ENCODE peak calls at places on chromosomes 16 and 17, in nine cellular contexts. M is neural progenitor cell, O is GM23248, J is hepatocyte, F is OCI-LY7, X is MM.1S, R is SK-N-SH, C is HCT116, V is PC-3. Z is an unnamed sample. For H3K4me1, the result is how much of the 10 kb centered on the place peaks cover.

GRCh38 chr17:58363457-58364185 is 11.6 kb upstream of the SUPT4H1 start:
- DNase-seq in M (no peak), O (no peak), J (no peak), F (no peak), X (no peak), R (no peak), C (no peak), V (no peak), Z (no peak)

GRCh38 chr17:8294361-8294760 is 839 bp downstream of the SLC25A35 start:
- DNase-seq in M (no peak), O (no peak), J (no peak), F (no peak), X (no peak), R (no peak), C (no peak), V (no peak), Z (no peak)

GRCh38 chr17:3802461-3803307 is 1.7 kb upstream of the ITGAE start:
- DNase-seq in M (no peak), O (peak), J (peak), F (no peak), X (no peak), R (no peak), C (no peak), V (peak), Z (no peak)

GRCh38 chr16:48498761-48499600 is 111.0 kb downstream of the N4BP1 start:
- DNase-seq in M (no peak), O (peak), J (peak), F (no peak), X (no peak), R (no peak), C (no peak), V (peak), Z (peak)

GRCh38 chr17:70804161-70804560 is 634.8 kb downstream of the KCNJ2 start:
- DNase-seq in M (no peak), O (peak), J (no peak), F (no peak), X (no peak), R (no peak), C (no peak), V (peak), Z (no peak)

GRCh38 chr17:72422505-72423285 is 301.9 kb downstream of the SOX9 start:
- DNase-seq in M (no peak), O (peak), J (peak), F (peak), X (peak), R (peak), C (peak), V (peak), Z (no peak)

GRCh38 chr16:31703526-31704128 is 170.0 kb upstream of the ZNF267 start:
- DNase-seq in M (no peak), O (no peak), J (no peak), F (no peak), X (no peak), R (no peak), C (no peak), V (no peak), Z (no peak)

GRCh38 chr17:27975146-27976011 is 67.1 kb upstream of the NLK start:
- DNase-seq in M (no peak), O (peak), J (no peak), F (no peak), X (no peak), R (no peak), C (no peak), V (peak), Z (no peak)

GRCh38 chr17:28540231-28540630 is 12.2 kb downstream of the UNC119 start:
- DNase-seq in M (no peak), O (no peak), J (no peak), F (no peak), X (no peak), R (peak), C (no peak), V (no peak), Z (no peak)

GRCh38 chr16:4679854-4680636 is 13.3 kb upstream of the NUDT16L1 start:
- DNase-seq in M (no peak), O (peak), J (no peak), F (no peak), X (no peak), R (no peak), C (no peak), V (peak), Z (no peak)

GRCh38 chr16:29836623-29837022 is 16.4 kb downstream of the MVP start:
- DNase-seq in M (no peak), O (no peak), J (no peak), F (no peak), X (no peak), R (no peak), C (no peak), V (no peak), Z (no peak)

GRCh38 chr17:79617304-79617703 is 6.5 kb upstream of the RBFOX3 start:
- DNase-seq in M (no peak), O (no peak), J (no peak), F (no peak), X (no peak), R (no peak), C (no peak), V (no peak), Z (no peak)

GRCh38 chr17:36092228-36092627 is 2.3 kb upstream of the CCL3 start:
- DNase-seq in M (no peak), O (no peak), J (no peak), F (no peak), X (peak), R (no peak), C (no peak), V (no peak), Z (no peak)

GRCh38 chr17:78517421-78517820 is 59.8 kb downstream of the DNAH17 start:
- DNase-seq in M (no peak), O (no peak), J (no peak), F (no peak), X (no peak), R (peak), C (no peak), V (no peak), Z (no peak)

GRCh38 chr17:2062571-2063183 is 7.8 kb downstream of the HIC1 start:
- DNase-seq in M (no peak), O (peak), J (no peak), F (no peak), X (no peak), R (no peak), C (no peak), V (no peak), Z (peak)

GRCh38 chr16:48354877-48355585 is 30.2 kb downstream of the SIAH1 start:
- DNase-seq in M (no peak), O (no peak), J (no peak), F (no peak), X (no peak), R (no peak), C (no peak), V (no peak), Z (no peak)

GRCh38 chr17:27871407-27871806 is 21.8 kb downstream of the LYRM9 start:
- DNase-seq in M (no peak), O (no peak), J (no peak), F (no peak), X (no peak), R (no peak), C (no peak), V (no peak), Z (no peak)

GRCh38 chr16:89325861-89326471 is 108.5 kb downstream of the ZNF778 start:
- DNase-seq in M (no peak), O (peak), J (peak), F (peak), X (peak), R (no peak), C (no peak), V (peak), Z (no peak)

GRCh38 chr16:17357302-17358062 is 113.3 kb downstream of the XYLT1 start:
- DNase-seq in M (no peak), O (no peak), J (no peak), F (no peak), X (no peak), R (no peak), C (no peak), V (no peak), Z (no peak)

GRCh38 chr16:17356243-17356933 is 114.4 kb downstream of the XYLT1 start:
- DNase-seq in M (no peak), O (no peak), J (no peak), F (no peak), X (no peak), R (no peak), C (no peak), V (no peak), Z (no peak)

GRCh38 chr16:17358846-17359245 is 111.9 kb downstream of the XYLT1 start:
- DNase-seq in M (peak), O (peak), J (no peak), F (no peak), X (no peak), R (no peak), C (no peak), V (no peak), Z (no peak)

GRCh38 chr16:17359778-17360177 is 111.0 kb downstream of the XYLT1 start:
- DNase-seq in M (no peak), O (peak), J (no peak), F (peak), X (no peak), R (peak), C (no peak), V (no peak), Z (no peak)

DNA sequence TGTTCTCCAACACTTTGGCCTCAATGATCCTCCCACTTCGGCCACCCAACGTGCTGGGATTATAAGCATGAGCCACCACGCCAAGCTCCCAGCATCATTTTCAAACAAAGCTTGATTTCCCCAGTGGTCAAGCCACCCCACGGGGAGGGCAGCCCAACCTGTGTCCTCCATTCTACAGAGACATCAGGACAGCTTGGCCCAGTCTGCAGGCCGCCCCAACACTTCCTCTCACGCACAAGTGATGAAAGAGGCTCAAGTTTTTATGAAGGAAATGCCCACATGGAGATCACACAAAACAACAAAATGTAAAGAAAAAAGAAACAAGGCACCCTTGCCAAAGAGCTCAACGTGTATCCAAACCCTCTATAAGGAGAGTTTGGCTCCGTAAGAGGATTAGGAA is 112.4 kb downstream of the XYLT1 start:
- DNase-seq in M (no peak), O (no peak), J (no peak), F (no peak), X (no peak), R (no peak), C (no peak), V (no peak), Z (no peak)
- H3K4me1 ChIP-seq in M (under half), O (under half), J (under half), F (under half), X (under half), R (under half), C (under half), V (under half), Z (under half)

GRCh38 chr17:41149652-41149985 is at the start of gene KRTAP4-5:
- DNase-seq in M (no peak), O (no peak), J (no peak), F (no peak), X (no peak), R (no peak), C (no peak), V (no peak), Z (no peak)
- H3K27ac ChIP-seq in M (no peak), O (no peak), J (no peak), F (no peak), X (no peak), R (no peak), C (no peak), V (no peak), Z (no peak)

DNA sequence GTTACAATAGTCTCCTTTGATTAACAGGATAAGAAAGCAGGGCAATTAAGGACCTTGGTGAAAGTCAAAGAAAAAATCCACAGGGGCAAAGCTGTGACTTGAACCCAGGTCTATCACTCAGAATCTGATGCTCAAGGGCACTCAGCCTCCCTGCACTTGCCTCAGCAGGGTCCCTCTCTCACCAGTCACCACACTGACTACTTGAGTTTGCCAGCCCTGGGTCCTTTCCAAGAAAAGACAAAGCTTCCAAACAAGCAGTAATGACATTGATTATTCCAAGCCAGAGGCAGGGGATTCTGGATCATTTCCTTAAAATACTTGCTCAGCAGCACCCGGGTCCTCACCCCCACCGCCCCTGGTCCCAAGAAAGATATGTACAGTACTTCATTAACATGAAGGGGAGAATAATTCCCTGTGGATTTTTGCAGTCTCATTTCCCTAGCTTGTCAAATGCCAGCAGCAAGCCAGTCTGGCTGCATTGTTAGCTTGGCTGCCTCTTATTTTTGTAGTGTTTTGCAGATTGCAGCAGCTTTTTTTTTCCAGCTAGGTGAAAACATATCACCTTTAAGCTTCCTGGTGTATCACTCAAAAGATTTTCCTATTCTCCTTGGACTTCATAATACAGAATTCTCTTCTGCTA is 83.2 kb upstream of the GNAO1 start:
- DNase-seq in M (no peak), O (no peak), J (no peak), F (no peak), X (no peak), R (no peak), C (no peak), V (no peak), Z (no peak)
- TF ChIP-seq EZH2phosphoT487 in M (no peak), O (no peak), J (no peak), F (no peak), X (no peak), R (no peak), C (no peak), V (no peak), Z (no peak)

GRCh38 chr16:2786061-2786825 is 1.1 kb downstream of the PRSS33 start:
- DNase-seq in M (no peak), O (no peak), J (no peak), F (no peak), X (no peak), R (no peak), C (no peak), V (no peak), Z (no peak)

GRCh38 chr16:2787961-2788360 is 601 bp upstream of the PRSS33 start:
- DNase-seq in M (no peak), O (no peak), J (no peak), F (no peak), X (no peak), R (no peak), C (no peak), V (no peak), Z (no peak)

GRCh38 chr16:2785101-2785991 is 2.0 kb downstream of the PRSS33 start:
- DNase-seq in M (no peak), O (no peak), J (no peak), F (no peak), X (no peak), R (peak), C (no peak), V (no peak), Z (peak)

GRCh38 chr16:2787406-2787805 is at the start of gene PRSS33:
- DNase-seq in M (peak), O (no peak), J (no peak), F (no peak), X (no peak), R (no peak), C (no peak), V (no peak), Z (no peak)

DNA sequence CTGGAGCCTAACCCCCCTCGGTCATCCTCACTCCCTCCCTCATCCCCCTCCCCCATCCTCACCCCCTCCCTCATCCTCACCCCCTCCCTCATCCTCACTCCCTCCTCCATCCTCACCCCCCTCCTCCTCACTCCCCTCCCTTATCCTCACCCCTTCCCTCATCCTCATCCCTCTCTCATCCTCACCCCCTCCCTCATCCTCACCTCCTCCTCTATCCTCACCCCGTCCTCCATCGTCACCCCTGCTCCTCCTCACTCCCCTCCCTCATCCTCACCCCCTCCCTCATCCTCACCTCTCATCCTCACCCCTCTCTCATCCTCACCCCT is 571 bp downstream of the PRSS33 start:
- DNase-seq in M (no peak), O (no peak), J (no peak), F (no peak), X (no peak), R (no peak), C (no peak), V (no peak), Z (no peak)
- H3K4me1 ChIP-seq in M (under half), O (under half), J (under half), F (under half), X (under half), R (under half), C (under half), V (under half), Z (under half)

GRCh38 chr17:17042381-17042736 is at the start of gene MPRIP:
- DNase-seq in M (no peak), O (no peak), J (no peak), F (no peak), X (no peak), R (no peak), C (no peak), V (no peak), Z (no peak)

GRCh38 chr17:17039911-17040310 is 2.3 kb upstream of the MPRIP start:
- DNase-seq in M (no peak), O (no peak), J (no peak), F (no peak), X (no peak), R (no peak), C (no peak), V (no peak), Z (no peak)

GRCh38 chr17:17041018-17041521 is 1.2 kb upstream of the MPRIP start:
- DNase-seq in M (no peak), O (peak), J (peak), F (no peak), X (no peak), R (no peak), C (no peak), V (peak), Z (no peak)

GRCh38 chr17:17042851-17043667 is 802 bp downstream of the MPRIP start:
- DNase-seq in M (peak), O (peak), J (no peak), F (peak), X (peak), R (no peak), C (no peak), V (peak), Z (peak)

DNA sequence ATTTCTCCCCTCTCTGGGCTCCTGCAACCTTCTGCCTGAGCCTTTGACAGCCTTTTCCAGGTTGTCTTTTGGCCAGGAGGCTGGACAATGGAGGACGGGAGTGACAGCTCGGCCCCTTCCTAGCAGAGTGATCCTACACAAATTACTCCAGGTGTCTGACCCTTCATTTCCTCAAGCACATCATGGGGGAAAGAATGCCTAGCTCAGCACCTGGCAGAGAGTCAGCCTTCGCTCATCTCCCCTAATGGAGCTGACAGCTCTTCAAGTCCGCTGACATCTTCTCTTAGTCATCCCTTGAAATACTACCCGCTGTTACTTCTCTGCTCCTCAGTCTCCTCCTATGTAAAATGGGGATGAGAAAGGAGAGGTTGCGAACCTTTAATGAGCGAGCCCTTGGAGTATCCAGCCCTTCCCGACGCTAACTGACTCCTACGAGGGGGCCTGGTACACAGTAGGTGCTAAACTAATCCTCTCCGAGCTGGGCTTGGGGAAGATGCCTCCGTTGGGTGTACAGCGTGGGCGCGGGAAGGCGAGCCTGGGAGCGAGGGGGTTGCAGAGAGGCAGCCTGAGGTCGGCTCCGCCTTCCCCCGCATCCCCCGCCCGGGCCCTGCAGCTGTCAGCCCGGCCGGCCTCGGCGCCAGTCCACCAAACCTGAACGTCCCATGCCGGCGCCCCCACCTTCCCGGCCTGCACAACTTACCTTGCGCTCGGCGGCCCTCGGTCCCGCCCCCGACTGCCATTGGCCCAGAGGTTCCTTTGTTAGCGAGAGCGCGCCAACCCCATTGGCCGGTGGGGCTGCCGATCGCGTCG is 481 bp upstream of the MPRIP start:
- DNase-seq in M (peak), O (peak), J (peak), F (peak), X (peak), R (peak), C (peak), V (peak), Z (peak)
- H3K27ac ChIP-seq in M (no peak), O (peak), J (peak), F (no peak), X (no peak), R (peak), C (peak), V (peak), Z (no peak)

GRCh38 chr17:61770043-61770442 is 93.3 kb downstream of the BRIP1 start:
- DNase-seq in M (no peak), O (peak), J (no peak), F (no peak), X (no peak), R (no peak), C (no peak), V (no peak), Z (no peak)

GRCh38 chr17:61770752-61771533 is 92.4 kb downstream of the BRIP1 start:
- DNase-seq in M (no peak), O (peak), J (no peak), F (no peak), X (no peak), R (no peak), C (no peak), V (no peak), Z (no peak)

GRCh38 chr17:61764846-61765245 is 98.5 kb downstream of the BRIP1 start:
- DNase-seq in M (no peak), O (no peak), J (no peak), F (no peak), X (no peak), R (no peak), C (no peak), V (no peak), Z (peak)

GRCh38 chr17:61766520-61766919 is 96.8 kb downstream of the BRIP1 start:
- DNase-seq in M (no peak), O (peak), J (no peak), F (no peak), X (no peak), R (no peak), C (no peak), V (peak), Z (no peak)

GRCh38 chr17:61768405-61768804 is 94.9 kb downstream of the BRIP1 start:
- DNase-seq in M (no peak), O (no peak), J (no peak), F (no peak), X (no peak), R (no peak), C (no peak), V (no peak), Z (no peak)
- TF ChIP-seq EZH2phosphoT487 in M (no peak), O (no peak), J (no peak), F (no peak), X (no peak), R (no peak), C (no peak), V (no peak), Z (no peak)

DNA sequence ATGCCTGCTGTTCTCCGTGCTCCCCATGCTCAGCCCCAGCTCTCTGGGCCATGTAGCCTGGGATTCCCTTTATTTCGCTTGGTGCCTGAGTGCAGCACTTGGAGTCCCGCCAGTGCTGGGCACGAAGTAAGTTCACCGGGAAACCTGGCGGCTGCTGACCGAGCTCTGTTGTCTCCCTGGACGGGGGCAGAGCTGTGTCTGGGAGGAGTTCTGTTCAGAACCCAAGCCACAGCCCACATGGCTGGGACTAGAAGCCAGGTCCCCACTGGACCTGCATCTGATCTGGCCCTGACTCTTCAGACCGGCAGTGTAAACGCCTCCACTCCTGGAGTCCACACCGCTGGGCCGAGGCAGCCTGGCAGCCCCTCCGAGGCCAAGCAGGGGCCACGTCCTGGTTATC is 37.5 kb upstream of the CIBAR2 start:
- DNase-seq in M (no peak), O (no peak), J (no peak), F (no peak), X (no peak), R (no peak), C (no peak), V (no peak), Z (no peak)
- H3K4me1 ChIP-seq in M (under half), O (under half), J (under half), F (under half), X (under half), R (under half), C (under half), V (under half), Z (under half)

Z was measured in GM23338.